ENCODE peak calls at places on chromosomes 3 and 15, in four cellular contexts. C is type B pancreatic cell, V is fibroblast of lung, Y is kidney epithelial cell. K is an unnamed sample.

GRCh38 chr3:3560566-3561336 is 238.5 kb upstream of the LRRN1 start:
- DNase-seq in C (no peak), Y (no peak), V (peak), K (no peak)

GRCh38 chr3:69082805-69083204 is 1.9 kb upstream of the ARL6IP5 start:
- DNase-seq in C (no peak), V (peak), Y (peak), K (peak)

GRCh38 chr3:43231276-43232000 is 54.9 kb upstream of the SNRK start:
- DNase-seq in V (peak), C (no peak), Y (no peak), K (no peak)

GRCh38 chr3:46607603-46608028 is 4.7 kb upstream of the FAM240A start:
- DNase-seq in V (peak), Y (no peak), C (no peak), K (no peak)

GRCh38 chr3:62178739-62179600 is 194.4 kb downstream of the FEZF2 start:
- DNase-seq in Y (no peak), V (no peak), C (no peak), K (no peak)

GRCh38 chr15:86590461-86590860 is 510.8 kb downstream of the AGBL1 start:
- DNase-seq in Y (no peak), V (no peak), C (no peak), K (no peak)

GRCh38 chr3:74643636-74644035 is 29.2 kb upstream of the CNTN3 start:
- DNase-seq in V (peak), Y (no peak), C (no peak), K (no peak)

GRCh38 chr3:45343947-45344346 is 44.4 kb upstream of the LARS2 start:
- DNase-seq in C (no peak), V (peak), Y (no peak), K (no peak)

GRCh38 chr3:24958910-24959447 is 464.3 kb upstream of the THRB start:
- DNase-seq in Y (no peak), V (no peak), C (no peak), K (no peak)

GRCh38 chr3:67875338-67875737 is 220.9 kb upstream of the SUCLG2 start:
- DNase-seq in C (no peak), Y (no peak), V (peak), K (no peak)

GRCh38 chr3:43759297-43759782 is 68.6 kb downstream of the ABHD5 start:
- DNase-seq in C (no peak), Y (peak), V (peak), K (no peak)

GRCh38 chr3:185439745-185440466 is 58.9 kb downstream of the TMEM41A start:
- DNase-seq in V (no peak), C (no peak), Y (no peak), K (no peak)

DNA sequence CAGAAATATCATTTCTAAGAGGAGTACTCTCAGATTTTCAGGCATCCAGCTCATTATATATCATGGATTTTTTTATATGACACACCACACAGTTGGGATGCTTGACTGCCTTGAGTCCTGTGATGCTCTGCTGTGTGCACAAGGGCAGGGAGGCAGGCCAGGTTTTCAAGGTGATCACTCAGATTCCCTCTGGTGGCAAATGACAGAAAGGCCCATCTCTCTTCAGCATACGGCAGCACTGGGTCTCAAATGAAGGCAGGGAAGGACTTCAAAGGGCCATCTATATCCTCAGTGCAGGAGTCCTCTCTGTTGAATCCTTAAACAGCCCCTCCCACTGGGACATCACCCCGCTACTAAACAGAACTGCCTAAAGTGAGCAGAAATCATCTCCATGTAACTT is 54.8 kb upstream of the MYO5C start:
- DNase-seq in V (no peak), Y (no peak), C (no peak), K (no peak)
- TF ChIP-seq CTCF in V (no peak), Y (no peak), C (no peak), K (no peak)

DNA sequence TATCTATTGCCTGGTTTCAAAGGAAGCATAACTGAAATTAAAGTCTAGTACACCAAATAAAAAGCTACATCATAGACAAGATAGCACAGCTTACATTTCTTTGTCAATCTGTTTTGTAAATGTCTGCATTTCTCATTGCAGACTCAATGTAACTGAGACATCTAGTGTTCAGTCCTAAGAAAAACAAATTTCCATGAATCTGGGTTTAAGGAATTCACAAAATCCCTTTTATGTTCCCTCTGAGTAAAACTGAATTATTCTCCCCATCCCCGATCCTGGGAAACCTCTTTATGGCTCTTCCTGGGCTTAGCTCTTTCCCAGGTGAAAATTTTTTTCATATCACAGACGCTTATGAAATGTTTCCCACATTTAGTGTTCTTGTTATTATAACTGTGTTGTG is 21.6 kb upstream of the RASA2 start:
- DNase-seq in C (no peak), Y (no peak), V (peak), K (no peak)
- TF ChIP-seq CTCF in C (peak), Y (peak), V (no peak), K (peak)

DNA sequence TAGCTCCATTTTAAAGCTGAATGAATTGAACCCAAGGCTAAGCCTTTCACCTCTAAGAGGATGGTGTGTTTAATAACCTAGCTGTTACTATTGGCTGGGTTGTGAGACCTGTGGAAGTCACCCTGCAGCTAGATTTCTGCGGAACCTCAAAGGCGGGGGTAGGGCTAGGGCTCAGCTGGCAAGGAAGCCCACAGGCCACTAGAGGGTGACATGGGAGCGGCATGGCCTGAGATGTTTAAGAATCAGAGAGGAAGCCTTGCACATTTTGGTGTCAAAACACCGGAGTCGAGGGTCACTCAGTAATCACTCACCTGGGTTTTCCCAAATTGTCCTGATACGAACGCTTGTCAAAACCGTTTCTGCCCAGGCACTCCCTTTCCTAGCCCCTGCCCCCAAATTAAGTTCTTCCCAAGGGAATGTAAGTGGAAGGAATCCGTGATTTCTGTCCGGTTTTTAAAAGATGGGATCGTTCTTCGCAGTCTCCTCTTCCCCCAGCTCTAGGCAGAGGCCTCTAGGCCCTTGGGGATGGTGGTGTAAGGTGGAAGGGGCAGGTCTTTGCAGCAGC is 3.8 kb upstream of the ACAD9 start:
- DNase-seq in C (no peak), V (peak), Y (no peak), K (no peak)
- TF ChIP-seq CTCF in C (peak), V (peak), Y (peak), K (peak)

GRCh38 chr15:74628199-74628598 is 12.6 kb downstream of the CLK3 start:
- DNase-seq in C (no peak), V (no peak), Y (no peak), K (no peak)
- TF ChIP-seq CTCF in C (no peak), V (no peak), Y (no peak), K (no peak)

GRCh38 chr3:8713901-8714759 is 19.5 kb upstream of the CAV3 start:
- DNase-seq in V (no peak), Y (no peak), C (no peak), K (no peak)
- TF ChIP-seq CTCF in V (no peak), Y (peak), C (peak), K (no peak)

DNA sequence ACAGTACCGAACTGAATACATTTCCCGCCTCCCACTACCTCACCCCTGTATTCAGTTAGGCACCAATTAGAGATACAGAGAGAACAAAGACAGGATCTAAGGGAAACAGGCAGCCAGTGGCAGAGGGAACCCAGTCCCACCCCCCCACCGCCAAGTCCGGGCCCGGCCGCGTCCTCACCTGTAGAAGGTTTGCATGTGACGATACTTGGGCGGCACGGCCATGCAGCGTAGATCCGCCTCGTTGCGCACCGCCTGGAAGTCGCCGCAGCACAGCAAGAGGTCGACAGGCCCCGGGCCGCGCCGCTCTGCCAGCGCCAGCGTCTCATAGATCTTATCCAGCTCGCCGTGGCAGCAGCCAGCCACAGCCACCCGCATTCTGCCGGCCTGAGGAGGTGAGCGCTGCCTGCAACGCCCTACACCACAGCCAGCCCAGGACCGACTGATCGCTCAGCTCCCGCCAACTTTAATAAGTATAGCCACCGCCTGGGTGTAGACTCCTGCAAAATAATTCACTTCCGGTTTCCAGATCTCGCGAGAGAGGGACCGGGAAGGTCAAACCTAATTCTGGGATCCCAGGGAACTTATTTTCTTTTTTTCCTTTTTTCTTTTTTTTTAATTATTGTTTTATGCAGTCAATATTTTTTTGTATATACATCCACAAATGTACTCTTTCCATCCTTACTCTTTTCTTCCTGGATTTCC is at the start of gene DBR1:
- DNase-seq in V (peak), Y (no peak), C (peak), K (peak)
- TF ChIP-seq CTCF in V (no peak), Y (no peak), C (no peak), K (no peak)

DNA sequence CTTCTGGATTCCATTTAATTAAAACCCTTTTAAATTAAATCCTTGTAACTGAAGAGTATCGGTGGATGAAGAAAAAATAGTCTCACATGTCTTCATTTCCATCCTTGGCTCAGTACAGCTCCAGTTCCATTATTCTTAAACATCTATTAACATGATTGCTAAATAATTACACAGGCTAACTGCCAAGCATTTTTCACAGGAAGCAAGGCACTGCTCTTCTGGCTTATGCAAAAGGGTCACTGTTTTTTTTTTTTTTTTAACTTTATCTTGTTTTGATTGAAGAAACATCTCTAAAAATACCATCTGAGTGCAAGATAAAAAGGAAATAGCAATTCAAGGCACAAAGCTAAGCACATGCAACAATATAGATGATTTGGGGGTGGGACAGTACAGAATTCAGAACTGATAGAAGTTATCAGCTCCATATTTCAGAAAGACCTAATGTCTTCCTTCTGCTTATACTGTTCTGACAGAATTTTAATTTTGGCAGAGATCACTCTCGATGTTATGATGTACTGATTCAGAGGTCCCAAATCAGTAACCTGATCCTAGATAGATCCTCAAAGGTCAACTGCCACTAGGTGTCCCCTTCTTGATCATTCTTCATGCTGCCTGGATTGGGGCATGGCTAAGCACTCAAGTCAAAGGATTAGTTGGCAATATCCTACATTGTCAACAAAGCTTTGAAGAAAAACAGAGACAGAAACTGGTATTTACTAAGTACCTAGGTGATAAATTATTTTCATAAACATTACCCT is 57.8 kb upstream of the ACTC1 start:
- DNase-seq in C (no peak), Y (no peak), V (peak), K (peak)
- TF ChIP-seq CTCF in C (no peak), Y (no peak), V (no peak), K (no peak)

K was measured in AG09319.